ENCODE peak calls at places on chromosomes 12 and 14, in seven cellular contexts. I is pancreas, K is GM23248, Y is adrenal gland, X is prostate gland, E is Karpas-422, V is thoracic aorta. A is an unnamed sample. For H3K9me3 and H3K36me3, the result is how much of the 10 kb centered on the place peaks cover.

GRCh38 chr12:7374423-7375144 is 69.4 kb downstream of the CD163L1 start:
- DNase-seq in Y (peak), I (peak), X (no peak), V (no peak), E (peak), K (peak), A (peak)

GRCh38 chr14:44928793-44929192 is 33.0 kb downstream of the KLHL28 start:
- DNase-seq in V (no peak), E (no peak), I (no peak), K (no peak), Y (no peak), X (no peak), A (no peak)

GRCh38 chr14:54617467-54617866 is 50.5 kb downstream of the SAMD4A start:
- DNase-seq in X (no peak), Y (no peak), I (no peak), K (peak), E (no peak), V (no peak), A (no peak)

GRCh38 chr14:76872796-76873432 is 46.7 kb downstream of the LRRC74A start:
- DNase-seq in V (no peak), K (peak), E (peak), Y (peak), I (peak), X (peak), A (no peak)

GRCh38 chr12:28890664-28891063 is 258.4 kb upstream of the FAR2 start:
- DNase-seq in E (no peak), I (no peak), X (no peak), K (no peak), Y (no peak), V (no peak), A (no peak)

GRCh38 chr14:70317969-70318634 is 41.4 kb downstream of the COX16 start:
- DNase-seq in X (no peak), I (peak), Y (peak), V (no peak), E (peak), K (peak), A (peak)

GRCh38 chr12:117231750-117232149 is 41.5 kb upstream of the FBXO21 start:
- DNase-seq in X (no peak), K (no peak), Y (no peak), E (peak), V (no peak), I (no peak), A (no peak)

GRCh38 chr12:26077915-26078314 is 46.9 kb downstream of the BHLHE41 start:
- DNase-seq in K (peak), E (no peak), V (no peak), X (no peak), I (no peak), Y (no peak), A (no peak)

GRCh38 chr14:104140213-104140462 is 1.8 kb downstream of the KIF26A start:
- DNase-seq in X (no peak), V (no peak), E (no peak), K (no peak), Y (peak), I (peak), A (no peak)

GRCh38 chr12:130063866-130064265 is 98.4 kb upstream of the FZD10 start:
- DNase-seq in I (no peak), X (peak), V (no peak), K (no peak), E (no peak), Y (no peak), A (no peak)
- H3K9me3 ChIP-seq in I (under half), X (under half), V (under half), K (under half), E (under half), Y (under half), A (under half)

GRCh38 chr12:106581543-106582263 is 1.1 kb upstream of the RFX4 start:
- DNase-seq in I (no peak), Y (peak), E (no peak), V (no peak), K (peak), X (no peak), A (no peak)
- H3K4me3 ChIP-seq in I (no peak), Y (peak), E (no peak), V (peak), K (no peak), X (no peak), A (no peak)

GRCh38 chr14:75660238-75660629 is 442 bp downstream of the ERG28 start:
- DNase-seq in E (peak), X (no peak), K (peak), V (no peak), I (no peak), Y (no peak), A (no peak)

GRCh38 chr14:75661499-75661814 is 411 bp downstream of the TTLL5 start:
- DNase-seq in I (no peak), Y (no peak), X (no peak), V (no peak), K (no peak), E (no peak), A (no peak)

GRCh38 chr14:75660630-75661498 is at the start of the genes ERG28 and TTLL5:
- DNase-seq in E (peak), K (peak), V (peak), I (peak), Y (peak), X (peak), A (peak)

GRCh38 chr14:75657331-75657730 is 3.3 kb downstream of the ERG28 start:
- DNase-seq in Y (no peak), E (no peak), V (no peak), K (no peak), X (no peak), I (no peak), A (no peak)

DNA sequence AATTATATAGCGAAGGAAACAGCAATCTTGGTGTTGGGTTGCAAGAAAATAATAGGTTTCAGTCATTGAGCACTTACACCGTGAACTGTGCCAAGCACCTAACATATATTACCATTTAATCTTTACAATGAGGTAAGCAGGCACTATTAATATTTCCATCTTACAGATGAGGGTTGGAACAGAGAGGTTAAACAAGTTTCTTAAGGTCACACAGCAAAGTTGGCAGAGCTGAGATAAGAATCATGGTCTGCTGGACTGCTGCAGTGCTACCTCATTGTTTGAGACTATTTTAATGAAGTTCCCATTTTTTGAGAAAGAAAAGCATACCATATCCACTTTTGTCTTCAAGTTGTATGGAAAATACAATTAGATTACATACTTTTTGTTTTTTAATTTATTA is 1.7 kb downstream of the ERG28 start:
- DNase-seq in V (no peak), E (no peak), I (no peak), Y (no peak), K (no peak), X (no peak), A (no peak)
- H3K36me3 ChIP-seq in V (under half), E (under half), I (under half), Y (under half), K (under half), X (under half), A (under half)

GRCh38 chr14:37598973-37599526 is 3.6 kb downstream of the TTC6 start:
- DNase-seq in X (no peak), V (no peak), Y (no peak), K (no peak), I (no peak), E (no peak), A (no peak)

GRCh38 chr14:37598085-37598972 is 2.9 kb downstream of the TTC6 start:
- DNase-seq in E (no peak), I (no peak), V (no peak), K (no peak), X (no peak), Y (no peak), A (no peak)

GRCh38 chr14:37600880-37601741 is 5.7 kb downstream of the TTC6 start:
- DNase-seq in I (no peak), K (no peak), X (no peak), Y (no peak), E (no peak), V (no peak), A (no peak)

GRCh38 chr14:37601849-37602248 is 6.4 kb downstream of the TTC6 start:
- DNase-seq in Y (no peak), K (no peak), E (no peak), X (no peak), I (no peak), V (no peak), A (no peak)

DNA sequence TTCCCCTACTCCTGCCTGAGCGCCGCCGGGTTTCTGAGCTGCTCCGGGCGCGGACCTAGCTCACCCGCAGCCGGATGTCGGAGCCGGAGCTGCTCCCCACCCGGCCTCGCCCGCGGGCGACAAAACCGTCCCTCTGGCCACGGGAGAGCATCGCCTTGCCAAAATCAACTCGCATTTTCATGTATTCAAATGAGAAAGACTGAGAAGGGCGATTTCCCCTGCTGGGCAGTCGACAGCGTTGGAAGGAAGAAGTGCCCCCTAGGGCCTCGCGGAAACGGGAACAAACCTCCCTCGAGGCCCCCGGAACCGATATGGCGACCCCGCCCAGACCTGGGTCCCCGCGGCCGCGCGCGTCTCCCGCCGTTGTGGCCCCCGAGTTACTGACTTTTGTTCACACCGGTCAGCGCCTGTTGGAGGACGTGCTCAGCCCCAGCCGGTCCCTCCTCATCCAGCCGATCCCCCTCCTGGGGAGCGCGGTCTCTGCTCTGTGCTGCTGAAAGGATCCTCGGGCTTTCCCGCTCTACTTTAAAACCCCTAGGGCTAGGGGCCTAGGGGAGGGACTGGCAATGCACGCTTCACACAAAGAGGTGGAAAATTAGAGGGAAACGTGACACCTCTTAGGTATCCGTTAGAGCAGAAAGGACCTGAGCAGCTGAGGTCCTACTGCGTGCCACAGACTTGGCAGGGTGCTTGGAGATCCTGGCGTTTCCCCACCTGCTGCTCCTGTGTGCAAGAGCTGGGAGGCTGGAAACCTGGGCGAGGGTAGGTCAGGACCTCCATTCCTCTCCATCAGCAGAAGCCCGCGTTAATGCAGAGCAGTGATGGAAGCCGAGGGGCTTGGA is 4.3 kb downstream of the TTC6 start:
- DNase-seq in I (no peak), E (no peak), K (peak), V (no peak), X (no peak), Y (no peak), A (no peak)
- H3K9me3 ChIP-seq in I (under half), E (under half), K (under half), V (under half), X (under half), Y (under half), A (under half)

GRCh38 chr12:105329926-105330282 is 587 bp upstream of the C12orf75 start:
- DNase-seq in X (no peak), I (no peak), V (no peak), K (peak), E (peak), Y (no peak), A (no peak)
- H3K4me3 ChIP-seq in X (peak), I (no peak), V (peak), K (peak), E (peak), Y (no peak), A (peak)

GRCh38 chr12:124470139-124470538 is 97.3 kb downstream of the NCOR2 start:
- DNase-seq in V (no peak), Y (no peak), I (no peak), E (no peak), K (no peak), X (no peak), A (no peak)
- H3K36me3 ChIP-seq in V (under half), Y (half or more), I (under half), E (half or more), K (under half), X (under half), A (half or more)

DNA sequence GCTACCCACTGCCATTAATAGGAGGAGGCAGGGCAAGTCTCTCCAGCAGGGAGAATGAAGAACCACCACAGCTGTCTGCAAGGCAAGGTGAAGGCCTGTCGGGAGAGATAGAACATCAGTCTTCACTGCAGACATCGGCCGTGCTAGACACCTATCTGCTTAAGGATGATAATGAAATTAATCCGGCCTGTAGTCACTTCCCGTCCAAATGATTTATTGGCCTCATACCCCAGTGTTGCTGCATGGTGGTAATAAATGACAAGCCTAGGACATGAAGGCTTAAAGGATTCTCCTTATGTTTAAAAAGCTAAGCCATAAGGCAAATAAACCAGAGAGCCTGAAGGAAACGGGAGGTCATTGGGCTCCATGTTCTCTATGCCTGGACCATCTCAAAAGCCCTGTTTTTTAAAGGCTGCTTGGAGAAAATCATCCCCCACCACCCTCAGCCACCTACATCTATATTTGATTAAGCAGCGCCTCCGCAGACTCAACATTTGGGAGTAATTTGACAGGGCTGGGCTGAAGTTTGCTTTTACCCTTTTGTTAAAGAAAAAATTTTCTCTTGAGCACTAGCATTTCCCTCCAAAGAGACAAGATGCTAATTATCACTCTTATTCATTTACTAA is 137.7 kb downstream of the PLXNC1 start:
- DNase-seq in K (no peak), I (no peak), V (no peak), E (no peak), Y (no peak), X (no peak), A (no peak)
- H3K9me3 ChIP-seq in K (under half), I (under half), V (under half), E (under half), Y (under half), X (under half), A (under half)

A was measured in MG63.